ENCODE peak calls at places on chromosomes 4 and X, in four cellular contexts. U is stimulated activated CD4-positive, alpha-beta T cell treated with anti-CD3 and anti-CD28 coated beads, TNF-alpha, amount 100 ng/mL, for 48 hours; Q is HCT116; L is globus pallidus. N is an unnamed sample.
A peak's percentile ranks its signal among the peaks of the same experiment; 100 is the strongest.

GRCh38 chr4:161577604-161578301 is 586.0 kb downstream of the FSTL5 start:
- DNase-seq in L (no peak), Q (no peak), U (no peak), N (no peak)

GRCh38 chr4:40305329-40306193 is 29.6 kb upstream of the CHRNA9 start:
- DNase-seq in U (peak; percentile 52), Q (no peak), L (no peak), N (no peak)

GRCh38 chr4:5993876-5994811 is 24.1 kb downstream of the C4orf50 start:
- DNase-seq in L (no peak), U (no peak), Q (no peak), N (no peak)

GRCh38 chrX:15405846-15406245 is 21.6 kb upstream of the VEGFD start:
- DNase-seq in L (no peak), Q (no peak), U (no peak), N (no peak)

GRCh38 chrX:26309262-26309661 is 93.3 kb downstream of the MAGEB5 start:
- DNase-seq in U (no peak), L (no peak), Q (no peak), N (no peak)

GRCh38 chrX:47222776-47223350 is 4.4 kb downstream of the CDK16 start:
- DNase-seq in Q (no peak), L (no peak), U (no peak), N (no peak)

GRCh38 chrX:40108084-40108958 is 10.6 kb upstream of the BCOR start:
- DNase-seq in U (no peak), Q (no peak), L (peak; percentile 39), N (no peak)

GRCh38 chrX:118383120-118383519 is 37.2 kb downstream of the WDR44 start:
- DNase-seq in U (no peak), L (no peak), Q (no peak), N (no peak)

GRCh38 chrX:149185087-149185486 is 320.0 kb downstream of the IDS start:
- DNase-seq in Q (no peak), U (no peak), L (no peak), N (no peak)

GRCh38 chr4:75158451-75158850 is 225.5 kb downstream of the PARM1 start:
- DNase-seq in U (no peak), L (no peak), Q (no peak), N (no peak)

GRCh38 chrX:107123750-107124149 is 5.1 kb upstream of the RBM41 start:
- DNase-seq in U (no peak), Q (no peak), L (no peak), N (no peak)

GRCh38 chr4:2472187-2472586 is 3.3 kb downstream of the RNF4 start:
- DNase-seq in U (no peak), L (no peak), Q (no peak), N (no peak)

GRCh38 chrX:1468250-1468772 is 15.6 kb upstream of the ASMTL start:
- DNase-seq in U (peak; percentile 63), Q (no peak), L (no peak), N (no peak)

GRCh38 chr4:102196221-102196620 is 149.1 kb downstream of the SLC39A8 start:
- DNase-seq in L (no peak), Q (no peak), U (no peak), N (no peak)

GRCh38 chr4:6834867-6835266 is 52.3 kb downstream of the KIAA0232 start:
- DNase-seq in Q (no peak), L (no peak), U (no peak), N (no peak)

GRCh38 chr4:153074501-153075255 is 129.6 kb upstream of the TRIM2 start:
- DNase-seq in U (no peak), Q (no peak), L (no peak), N (no peak)

GRCh38 chrX:135112096-135112729 is 8.1 kb downstream of the ETDB start:
- DNase-seq in L (peak; percentile 28), Q (peak; percentile 32), U (no peak), N (no peak)

GRCh38 chrX:16357902-16358301 is 190.6 kb downstream of the MAGEB17 start:
- DNase-seq in L (no peak), U (no peak), Q (no peak), N (no peak)

GRCh38 chr4:3329887-3330286 is 37.1 kb downstream of the RGS12 start:
- DNase-seq in U (no peak), L (no peak), Q (no peak), N (no peak)

N was measured in CMK.